ENCODE peak calls at places on chromosomes 12 and 14, in five cellular contexts. J, L, E, O and D are unnamed samples.

GRCh38 chr12:9163392-9163791 is 44.8 kb downstream of the PZP start:
- DNase-seq in J (no peak), L (no peak), E (no peak), O (peak), D (no peak)

GRCh38 chr12:106416273-106416672 is 58.7 kb downstream of the POLR3B start:
- DNase-seq in J (peak), L (no peak), E (no peak), O (no peak), D (no peak)

GRCh38 chr14:28142400-28143015 is 624.1 kb upstream of the FOXG1 start:
- DNase-seq in J (no peak), L (no peak), E (no peak), O (no peak), D (no peak)

GRCh38 chr14:85934123-85934885 is 404.4 kb downstream of the FLRT2 start:
- DNase-seq in J (no peak), L (no peak), E (peak), O (peak), D (peak)

GRCh38 chr12:4346931-4347330 is 25.9 kb downstream of the TIGAR start:
- DNase-seq in J (no peak), L (no peak), E (no peak), O (no peak), D (no peak)

GRCh38 chr12:4252595-4252994 is 21.0 kb upstream of the CCND2 start:
- DNase-seq in J (peak), L (no peak), E (no peak), O (peak), D (no peak)

GRCh38 chr14:56998728-56999127 is 188.4 kb upstream of the OTX2 start:
- DNase-seq in J (no peak), L (no peak), E (no peak), O (no peak), D (no peak)

GRCh38 chr12:82904219-82904795 is 217.6 kb downstream of the TMTC2 start:
- DNase-seq in J (no peak), L (no peak), E (no peak), O (no peak), D (no peak)

GRCh38 chr14:67240168-67240932 is 885 bp upstream of the PALS1 start:
- DNase-seq in J (peak), L (peak), E (peak), O (peak), D (peak)

GRCh38 chr14:91352101-91352500 is 65.5 kb downstream of the CCDC88C start:
- DNase-seq in J (peak), L (no peak), E (no peak), O (peak), D (no peak)

GRCh38 chr12:132355742-132356681 is 26.6 kb upstream of the GALNT9 start:
- DNase-seq in J (peak), L (no peak), E (no peak), O (no peak), D (no peak)

GRCh38 chr12:100801335-100801734 is 6.8 kb downstream of the ANO4 start:
- DNase-seq in J (no peak), L (no peak), E (no peak), O (no peak), D (no peak)

GRCh38 chr14:101363261-101363555 is 198.1 kb upstream of the DIO3 start:
- DNase-seq in J (no peak), L (no peak), E (no peak), O (no peak), D (no peak)

GRCh38 chr12:90959538-90960139 is 4.7 kb upstream of the CCER1 start:
- DNase-seq in J (no peak), L (peak), E (no peak), O (peak), D (peak)
- TF ChIP-seq CTCF in J (peak), L (peak), E (peak), O (peak), D (peak)

GRCh38 chr14:106843951-106844483 is 1317.6 kb downstream of the TMEM121 start:
- DNase-seq in J (no peak), L (peak), E (peak), O (peak), D (peak)

GRCh38 chr14:106844608-106845285 is 1318.4 kb downstream of the TMEM121 start:
- DNase-seq in J (peak), L (peak), E (peak), O (peak), D (peak)

GRCh38 chr14:106841701-106842100 is 1315.3 kb downstream of the TMEM121 start:
- DNase-seq in J (no peak), L (peak), E (no peak), O (no peak), D (no peak)

GRCh38 chr14:106843376-106843775 is 1317.0 kb downstream of the TMEM121 start:
- DNase-seq in J (no peak), L (no peak), E (no peak), O (no peak), D (no peak)

GRCh38 chr14:106842687-106843086 is 1316.3 kb downstream of the TMEM121 start:
- DNase-seq in J (no peak), L (no peak), E (no peak), O (no peak), D (no peak)
- TF ChIP-seq CTCF in J (no peak), L (peak), E (no peak), O (peak), D (peak)

GRCh38 chr12:94733727-94734126 is 83.4 kb upstream of the TMCC3 start:
- DNase-seq in J (no peak), L (no peak), E (no peak), O (no peak), D (no peak)

GRCh38 chr12:94732367-94732990 is 82.1 kb upstream of the TMCC3 start:
- DNase-seq in J (no peak), L (no peak), E (no peak), O (no peak), D (no peak)

GRCh38 chr12:94740601-94741362 is 90.4 kb upstream of the TMCC3 start:
- DNase-seq in J (no peak), L (no peak), E (no peak), O (no peak), D (no peak)

GRCh38 chr12:94731733-94732360 is 81.5 kb upstream of the TMCC3 start:
- DNase-seq in J (no peak), L (no peak), E (no peak), O (no peak), D (no peak)

GRCh38 chr12:94735985-94736384 is 85.6 kb upstream of the TMCC3 start:
- DNase-seq in J (no peak), L (no peak), E (no peak), O (no peak), D (no peak)
- TF ChIP-seq CTCF in J (no peak), L (no peak), E (no peak), O (no peak), D (no peak)

DNA sequence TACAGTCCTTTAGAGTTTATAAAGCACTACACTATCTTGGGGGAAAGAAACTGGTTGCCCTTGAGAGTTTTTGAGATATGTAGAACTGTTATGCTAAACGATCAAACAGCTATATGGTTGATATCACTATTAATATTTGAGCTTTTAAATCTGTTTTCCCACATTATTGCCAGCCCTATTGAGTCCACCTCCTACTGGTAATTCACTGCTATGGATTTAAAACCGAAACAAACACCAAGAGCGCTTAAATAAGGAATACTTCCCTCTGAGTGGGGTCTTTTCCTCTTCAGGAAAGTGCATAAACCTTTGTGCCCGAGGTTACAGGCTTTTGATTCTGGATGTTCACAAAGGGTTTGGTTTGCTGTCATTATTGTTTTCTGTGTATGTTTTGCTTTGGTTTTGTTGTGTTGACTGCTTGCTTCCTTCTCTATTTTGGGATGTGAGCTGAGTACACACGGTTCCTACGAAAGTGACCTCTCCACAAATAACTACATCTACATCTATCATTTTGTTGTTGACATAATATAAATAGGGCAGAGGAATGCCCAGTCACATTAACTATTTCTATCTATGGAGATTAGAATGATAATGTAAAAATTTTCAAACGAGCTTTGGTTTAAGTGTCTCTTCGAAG is 44.8 kb downstream of the LGR5 start:
- DNase-seq in J (no peak), L (no peak), E (no peak), O (no peak), D (no peak)
- TF ChIP-seq CTCF in J (no peak), L (no peak), E (no peak), O (no peak), D (no peak)

GRCh38 chr14:99744199-99744872 is 48.9 kb upstream of the EML1 start:
- DNase-seq in J (no peak), L (no peak), E (no peak), O (no peak), D (no peak)
- TF ChIP-seq CTCF in J (no peak), L (no peak), E (no peak), O (no peak), D (no peak)

GRCh38 chr14:38138581-38139138 is 69.0 kb upstream of the SSTR1 start:
- DNase-seq in J (no peak), L (peak), E (no peak), O (no peak), D (no peak)

GRCh38 chr14:38139926-38140325 is 67.8 kb upstream of the SSTR1 start:
- DNase-seq in J (no peak), L (no peak), E (no peak), O (no peak), D (no peak)

GRCh38 chr14:38145142-38145541 is 62.6 kb upstream of the SSTR1 start:
- DNase-seq in J (no peak), L (no peak), E (no peak), O (no peak), D (no peak)

GRCh38 chr14:38143651-38144505 is 63.8 kb upstream of the SSTR1 start:
- DNase-seq in J (no peak), L (no peak), E (no peak), O (no peak), D (no peak)

DNA sequence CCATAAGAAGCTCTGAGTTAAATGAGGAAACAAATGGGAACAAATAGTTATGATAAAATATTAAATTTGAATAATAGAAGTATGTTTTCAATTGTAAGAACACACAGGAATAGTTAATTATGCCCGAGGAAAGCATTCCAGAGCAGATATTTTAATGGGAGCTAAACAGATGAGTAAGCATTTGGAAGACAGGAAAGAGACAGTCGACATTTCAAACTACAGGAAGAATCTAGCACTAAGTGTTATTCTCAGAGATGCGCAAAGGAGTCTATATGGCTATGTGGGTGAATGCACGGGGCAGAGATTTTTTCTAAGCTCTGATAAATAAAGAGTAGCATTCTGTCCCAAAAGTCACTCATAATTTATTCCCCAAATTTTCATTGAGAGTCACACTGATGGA is 64.5 kb upstream of the SSTR1 start:
- DNase-seq in J (no peak), L (no peak), E (no peak), O (no peak), D (no peak)
- TF ChIP-seq CTCF in J (no peak), L (no peak), E (no peak), O (no peak), D (no peak)

DNA sequence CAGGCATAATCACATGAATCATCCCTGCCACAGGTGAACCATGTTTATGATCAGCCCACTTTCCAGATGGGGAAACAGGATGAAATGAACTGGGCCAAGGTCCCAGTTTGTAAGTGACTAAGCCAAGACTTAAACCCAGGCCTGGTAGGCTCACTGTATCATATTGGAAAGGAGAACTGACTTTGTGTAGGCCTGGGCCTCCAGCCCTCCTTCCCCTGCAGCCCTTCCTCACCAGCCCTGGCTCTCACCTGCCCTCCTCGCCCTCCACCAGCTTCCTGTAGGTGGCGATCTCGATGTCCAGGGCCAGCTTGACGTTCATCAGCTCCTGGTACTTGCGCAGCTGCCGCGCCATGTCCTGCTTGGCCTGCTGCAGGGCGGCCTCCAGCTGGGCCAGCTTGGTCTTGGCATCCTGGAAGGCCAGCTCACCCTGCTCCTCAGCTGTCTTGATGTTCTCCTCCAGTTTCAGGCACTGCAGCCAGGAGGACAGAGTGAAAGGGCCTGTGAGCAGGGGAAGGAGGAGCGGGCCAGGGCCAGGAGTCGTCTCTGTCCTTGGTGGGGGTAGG is 19.8 kb downstream of the KRT80 start:
- DNase-seq in J (no peak), L (peak), E (no peak), O (no peak), D (peak)
- TF ChIP-seq CTCF in J (no peak), L (peak), E (no peak), O (no peak), D (peak)

GRCh38 chr14:60079723-60080122 is 12.0 kb upstream of the PCNX4 start:
- DNase-seq in J (no peak), L (no peak), E (no peak), O (no peak), D (no peak)
- TF ChIP-seq CTCF in J (no peak), L (no peak), E (no peak), O (no peak), D (no peak)

DNA sequence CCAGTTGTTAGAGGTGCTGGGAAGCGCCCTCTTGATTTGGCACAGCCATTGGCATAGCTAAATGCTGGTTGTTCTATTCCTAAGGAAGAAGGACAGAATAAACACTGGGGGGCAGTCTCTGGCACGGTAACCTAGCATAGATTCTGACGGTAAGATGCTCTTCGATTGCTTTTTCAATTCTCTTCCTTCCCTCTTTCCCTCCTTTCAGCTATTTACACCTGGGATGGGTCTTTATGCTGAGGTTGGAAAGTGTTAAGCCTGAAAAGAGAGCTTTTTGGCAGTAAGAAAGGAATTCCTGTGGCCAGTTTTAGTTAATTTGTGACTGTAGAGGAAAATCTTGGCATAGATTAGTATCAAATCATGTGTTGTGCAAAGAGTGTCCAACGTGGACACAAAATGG is 162.8 kb downstream of the SNAPC1 start:
- DNase-seq in J (no peak), L (no peak), E (no peak), O (no peak), D (no peak)
- TF ChIP-seq CTCF in J (no peak), L (no peak), E (peak), O (no peak), D (no peak)

GRCh38 chr12:51869931-51870330 is 18.0 kb upstream of the ANKRD33 start:
- DNase-seq in J (peak), L (no peak), E (no peak), O (no peak), D (no peak)

GRCh38 chr12:51871126-51871525 is 16.8 kb upstream of the ANKRD33 start:
- DNase-seq in J (peak), L (no peak), E (no peak), O (no peak), D (peak)

GRCh38 chr12:51869490-51869865 is 18.4 kb upstream of the ANKRD33 start:
- DNase-seq in J (peak), L (no peak), E (no peak), O (no peak), D (no peak)

GRCh38 chr12:51867796-51868428 is 19.4 kb upstream of the FIGNL2 start:
- DNase-seq in J (peak), L (no peak), E (no peak), O (no peak), D (no peak)

DNA sequence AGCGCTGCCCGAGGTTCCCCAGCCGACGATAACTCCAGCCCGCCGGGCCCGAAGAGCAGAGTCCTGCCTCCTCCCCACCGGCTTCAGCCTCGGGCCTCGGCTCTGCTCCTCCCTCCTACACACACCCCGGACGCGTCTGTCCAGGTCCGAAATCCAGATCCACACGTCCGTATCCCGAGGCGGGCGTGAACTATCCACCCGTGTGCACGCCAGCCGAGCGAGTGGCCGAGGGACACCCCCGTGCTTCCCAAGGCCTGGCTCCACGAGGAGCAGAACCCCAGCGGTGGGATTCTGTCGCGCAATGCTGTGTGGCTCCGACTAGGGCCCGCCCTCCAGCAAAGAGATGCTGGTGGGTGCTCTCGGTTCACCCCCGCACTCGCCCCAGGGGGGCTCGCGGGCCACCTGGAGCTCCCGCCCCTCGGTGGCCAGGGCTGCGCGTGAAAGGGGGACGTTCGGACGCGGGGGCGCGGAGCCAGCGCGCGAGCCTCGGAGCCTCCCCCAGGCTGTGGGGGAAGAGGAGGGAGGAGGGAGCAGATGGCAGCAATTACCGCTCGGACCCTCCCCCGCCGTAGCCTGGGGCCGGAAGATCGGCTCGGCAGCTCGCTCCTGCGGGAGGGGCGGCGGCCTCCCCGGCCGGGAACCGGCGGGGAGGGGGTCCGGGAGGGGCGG is 18.9 kb upstream of the ANKRD33 start:
- DNase-seq in J (peak), L (no peak), E (no peak), O (no peak), D (no peak)
- TF ChIP-seq CTCF in J (no peak), L (no peak), E (no peak), O (no peak), D (no peak)